ENCODE peak calls at places on chromosomes 2 and 18, in eight cellular contexts. A is EH, U is A549, N is SW480, H is tibial artery, E is C1 segment of cervical spinal cord, Y is body of pancreas, T is T-helper 1 cell. X is an unnamed sample.

GRCh38 chr2:169363570-169364150 is 1.3 kb upstream of the LRP2 start:
- DNase-seq in A (peak), U (peak), N (peak), H (peak), E (peak), Y (no peak), T (peak), X (no peak)

GRCh38 chr18:77820472-77820871 is 570.8 kb downstream of the GALR1 start:
- DNase-seq in A (no peak), U (no peak), N (no peak), H (no peak), E (no peak), Y (no peak), T (no peak), X (no peak)

GRCh38 chr2:112640800-112641675 is 4.7 kb upstream of the SLC20A1 start:
- DNase-seq in A (peak), U (no peak), N (peak), H (no peak), E (no peak), Y (peak), T (no peak), X (no peak)

GRCh38 chr2:58594175-58594574 is 353.1 kb upstream of the FANCL start:
- DNase-seq in A (peak), U (peak), N (peak), H (no peak), E (no peak), Y (no peak), T (no peak), X (no peak)

GRCh38 chr2:188984680-188985079 is 10.5 kb downstream of the COL3A1 start:
- DNase-seq in A (peak), U (peak), N (no peak), H (peak), E (no peak), Y (peak), T (no peak), X (no peak)

GRCh38 chr2:132374551-132374950 is 42.1 kb upstream of the GPR39 start:
- DNase-seq in A (peak), U (no peak), N (no peak), H (no peak), E (no peak), Y (peak), T (no peak), X (no peak)

GRCh38 chr2:36270758-36271157 is 84.8 kb upstream of the CRIM1 start:
- DNase-seq in A (no peak), U (no peak), N (no peak), H (no peak), E (no peak), Y (no peak), T (no peak), X (no peak)

GRCh38 chr2:20444113-20444992 is 2.5 kb upstream of the RHOB start:
- DNase-seq in A (peak), U (peak), N (no peak), H (peak), E (no peak), Y (peak), T (no peak), X (no peak)

GRCh38 chr2:8312861-8313768 is 368.7 kb upstream of the ID2 start:
- DNase-seq in A (peak), U (peak), N (peak), H (no peak), E (no peak), Y (no peak), T (no peak), X (no peak)

GRCh38 chr2:143524001-143524608 is 394.9 kb downstream of the ARHGAP15 start:
- DNase-seq in A (peak), U (no peak), N (no peak), H (no peak), E (no peak), Y (no peak), T (no peak), X (no peak)

GRCh38 chr2:1486670-1487069 is 73.4 kb downstream of the TPO start:
- DNase-seq in A (no peak), U (no peak), N (no peak), H (no peak), E (no peak), Y (no peak), T (no peak), X (peak)

GRCh38 chr2:241226723-241227634 is 38.5 kb downstream of the ANO7 start:
- DNase-seq in A (no peak), U (no peak), N (no peak), H (no peak), E (no peak), Y (no peak), T (no peak), X (no peak)

GRCh38 chr2:2613279-2614199 is 282.5 kb upstream of the MYT1L start:
- DNase-seq in A (peak), U (peak), N (peak), H (peak), E (peak), Y (peak), T (peak), X (peak)

GRCh38 chr2:155145758-155146229 is 447.3 kb downstream of the KCNJ3 start:
- DNase-seq in A (no peak), U (no peak), N (no peak), H (no peak), E (no peak), Y (no peak), T (no peak), X (no peak)

GRCh38 chr2:97968228-97968627 is 27.5 kb downstream of the TMEM131 start:
- DNase-seq in A (no peak), U (no peak), N (no peak), H (no peak), E (no peak), Y (no peak), T (no peak), X (no peak)

GRCh38 chr2:145682536-145683157 is 1162.7 kb upstream of the ZEB2 start:
- DNase-seq in A (peak), U (no peak), N (no peak), H (no peak), E (no peak), Y (no peak), T (no peak), X (no peak)

GRCh38 chr2:37344453-37345361 is at the start of gene QPCT:
- DNase-seq in A (peak), U (peak), N (peak), H (peak), E (no peak), Y (peak), T (peak), X (no peak)

GRCh38 chr18:68854786-68855391 is 57.0 kb downstream of the CCDC102B start:
- DNase-seq in A (no peak), U (no peak), N (no peak), H (no peak), E (no peak), Y (no peak), T (no peak), X (no peak)

GRCh38 chr2:204109681-204110080 is 173.1 kb downstream of the ICOS start:
- DNase-seq in A (no peak), U (no peak), N (no peak), H (no peak), E (no peak), Y (no peak), T (no peak), X (no peak)

GRCh38 chr2:101844055-101844635 is 146.6 kb downstream of the MAP4K4 start:
- DNase-seq in A (peak), U (no peak), N (no peak), H (no peak), E (no peak), Y (no peak), T (no peak), X (no peak)

GRCh38 chr2:189144700-189145211 is 34.8 kb downstream of the COL5A2 start:
- DNase-seq in A (peak), U (no peak), N (no peak), H (no peak), E (no peak), Y (no peak), T (no peak), X (no peak)

GRCh38 chr2:50746526-50746925 is 285.4 kb downstream of the NRXN1 start:
- DNase-seq in A (no peak), U (peak), N (peak), H (no peak), E (no peak), Y (peak), T (no peak), X (no peak)

GRCh38 chr2:204434660-204435462 is 110.4 kb upstream of the PARD3B start:
- DNase-seq in A (peak), U (no peak), N (no peak), H (no peak), E (no peak), Y (no peak), T (no peak), X (no peak)

GRCh38 chr2:185668710-185669109 is 69.9 kb upstream of the FSIP2 start:
- DNase-seq in A (no peak), U (no peak), N (no peak), H (no peak), E (no peak), Y (no peak), T (no peak), X (no peak)

GRCh38 chr18:65498605-65499004 is 252.2 kb upstream of the CDH7 start:
- DNase-seq in A (no peak), U (no peak), N (no peak), H (no peak), E (no peak), Y (no peak), T (no peak), X (no peak)

GRCh38 chr2:70596293-70596692 is 42.7 kb upstream of the TGFA start:
- DNase-seq in A (no peak), U (peak), N (peak), H (no peak), E (no peak), Y (no peak), T (no peak), X (no peak)

GRCh38 chr2:38181802-38182517 is 106.0 kb upstream of the CYP1B1 start:
- DNase-seq in A (no peak), U (no peak), N (no peak), H (no peak), E (no peak), Y (no peak), T (no peak), X (no peak)

GRCh38 chr2:54606393-54606973 is 117.0 kb upstream of the EML6 start:
- DNase-seq in A (no peak), U (no peak), N (no peak), H (no peak), E (no peak), Y (no peak), T (no peak), X (no peak)